ENCODE peak calls at places on chromosomes 2 and 18, in six cellular contexts. H, S, O, B, Y and K are unnamed samples.

GRCh38 chr18:80200932-80201672 is 46.2 kb downstream of the PARD6G start:
- DNase-seq in H (no peak), S (no peak), O (no peak), B (no peak), Y (no peak), K (no peak)

GRCh38 chr2:234494361-234495075 is 2.4 kb downstream of the ARL4C start:
- DNase-seq in H (peak; percentile 86), S (peak; percentile 66), O (peak; percentile 49), B (peak; percentile 56), Y (no peak), K (no peak)

GRCh38 chr2:157438907-157439791 is 4.7 kb downstream of the CYTIP start:
- DNase-seq in H (peak; percentile 72), S (no peak), O (peak; percentile 70), B (peak; percentile 44), Y (no peak), K (peak; percentile 40)

GRCh38 chr2:161992526-161992925 is 81.5 kb downstream of the DPP4 start:
- DNase-seq in H (no peak), S (no peak), O (no peak), B (no peak), Y (no peak), K (no peak)

GRCh38 chr2:118460425-118460824 is 372.2 kb downstream of the INSIG2 start:
- DNase-seq in H (no peak), S (no peak), O (no peak), B (no peak), Y (no peak), K (no peak)

GRCh38 chr2:238863231-238863630 is 15.3 kb downstream of the TWIST2 start:
- DNase-seq in H (no peak), S (no peak), O (no peak), B (peak; percentile 75), Y (no peak), K (no peak)

GRCh38 chr2:173355866-173356508 is 1.3 kb downstream of the CDCA7 start:
- DNase-seq in H (no peak), S (no peak), O (no peak), B (no peak), Y (no peak), K (no peak)

GRCh38 chr2:238717084-238717483 is 130.8 kb upstream of the TWIST2 start:
- DNase-seq in H (no peak), S (no peak), O (no peak), B (no peak), Y (peak; percentile 0), K (no peak)

GRCh38 chr18:79573921-79574491 is 105.6 kb upstream of the CTDP1 start:
- DNase-seq in H (no peak), S (no peak), O (no peak), B (no peak), Y (no peak), K (no peak)

GRCh38 chr18:32735781-32736180 is 37.0 kb downstream of the KLHL14 start:
- DNase-seq in H (no peak), S (peak; percentile 24), O (peak; percentile 0), B (peak; percentile 0), Y (no peak), K (peak; percentile 67)

GRCh38 chr2:20484810-20485611 is 38.1 kb downstream of the RHOB start:
- DNase-seq in H (no peak), S (no peak), O (no peak), B (no peak), Y (no peak), K (no peak)

GRCh38 chr2:39881494-39881893 is 102.4 kb upstream of the THUMPD2 start:
- DNase-seq in H (no peak), S (peak; percentile 40), O (no peak), B (no peak), Y (no peak), K (no peak)

GRCh38 chr2:26721267-26722032 is 28.9 kb downstream of the KCNK3 start:
- DNase-seq in H (peak; percentile 35), S (no peak), O (peak; percentile 24), B (no peak), Y (no peak), K (no peak)

GRCh38 chr18:25896178-25896780 is 194.1 kb downstream of the SS18 start:
- DNase-seq in H (peak; percentile 61), S (peak; percentile 58), O (peak; percentile 68), B (peak; percentile 61), Y (peak; percentile 50), K (peak; percentile 1)

GRCh38 chr18:50306944-50307343 is 19.5 kb upstream of the CXXC1 start:
- DNase-seq in H (peak; percentile 90), S (peak; percentile 16), O (peak; percentile 98), B (peak; percentile 58), Y (no peak), K (no peak)

GRCh38 chr2:140791802-140792201 is 1339.0 kb downstream of the LRP1B start:
- DNase-seq in H (no peak), S (no peak), O (no peak), B (no peak), Y (no peak), K (no peak)

GRCh38 chr18:41545091-41545888 is 409.7 kb upstream of the PIK3C3 start:
- DNase-seq in H (no peak), S (no peak), O (no peak), B (no peak), Y (no peak), K (no peak)

GRCh38 chr2:225100856-225101294 is 58.6 kb upstream of the DOCK10 start:
- DNase-seq in H (peak; percentile 94), S (peak; percentile 97), O (peak; percentile 79), B (peak; percentile 95), Y (no peak), K (peak; percentile 68)

GRCh38 chr2:234491281-234491680 is 5.6 kb downstream of the ARL4C start:
- DNase-seq in H (no peak), S (no peak), O (no peak), B (peak; percentile 26), Y (no peak), K (no peak)

GRCh38 chr2:59754336-59754735 is 799.1 kb downstream of the BCL11A start:
- DNase-seq in H (no peak), S (no peak), O (no peak), B (no peak), Y (no peak), K (no peak)

GRCh38 chr2:195270466-195270865 is 386.6 kb upstream of the SLC39A10 start:
- DNase-seq in H (no peak), S (no peak), O (no peak), B (no peak), Y (no peak), K (no peak)

GRCh38 chr2:237214281-237214680 is 128.6 kb downstream of the COPS8 start:
- DNase-seq in H (no peak), S (peak; percentile 44), O (no peak), B (peak; percentile 84), Y (no peak), K (no peak)

GRCh38 chr18:22193466-22193865 is 24.1 kb downstream of the GATA6 start:
- DNase-seq in H (peak; percentile 70), S (no peak), O (peak; percentile 82), B (no peak), Y (no peak), K (no peak)

GRCh38 chr2:21044694-21045371 is 960 bp upstream of the APOB start:
- DNase-seq in H (no peak), S (no peak), O (no peak), B (no peak), Y (no peak), K (no peak)

GRCh38 chr2:124027182-124027581 is 2.1 kb downstream of the CNTNAP5 start:
- DNase-seq in H (peak; percentile 53), S (peak; percentile 30), O (peak; percentile 80), B (peak; percentile 12), Y (peak; percentile 7), K (peak; percentile 23)
- H3K4me3 ChIP-seq in H (no peak overlapping the region), S (no peak overlapping the region), O (no peak overlapping the region), B (no peak overlapping the region), Y (no peak overlapping the region), K (no peak overlapping the region)

DNA sequence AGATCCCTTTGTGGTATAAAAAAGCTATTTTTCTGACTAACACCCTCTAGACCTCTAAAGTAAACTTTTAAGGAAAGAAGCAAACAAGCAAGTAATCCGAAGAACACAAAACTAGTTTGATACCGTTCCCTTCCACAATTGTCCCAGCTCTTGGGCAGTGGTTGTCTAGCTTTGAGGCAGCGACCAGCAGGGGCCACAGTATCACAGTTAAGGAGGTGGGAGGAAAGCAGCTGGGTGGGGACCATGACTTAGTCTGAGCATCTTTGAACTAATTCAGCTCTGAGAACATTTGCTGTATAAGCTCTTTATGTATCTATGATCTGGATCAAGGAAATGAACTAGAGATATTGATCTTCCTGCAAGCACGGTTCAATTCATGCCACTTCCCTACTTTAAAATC is 51.0 kb downstream of the SF3B1 start:
- DNase-seq in H (no peak), S (no peak), O (no peak), B (no peak), Y (no peak), K (no peak)
- TF ChIP-seq CTCF in H (no peak), S (no peak), O (no peak), B (no peak), Y (no peak), K (peak; percentile 6)

GRCh38 chr2:188975497-188976102 is 1.4 kb downstream of the COL3A1 start:
- DNase-seq in H (peak; percentile 98), S (peak; percentile 93), O (peak; percentile 98), B (peak; percentile 97), Y (peak; percentile 75), K (no peak)
- H3K4me3 ChIP-seq in H (peak overlapping the region; percentile 86), S (peak overlapping the region; percentile 62), O (peak overlapping the region; percentile 8), B (peak overlapping the region; percentile 80), Y (peak overlapping the region; percentile 42), K (no peak overlapping the region)

DNA sequence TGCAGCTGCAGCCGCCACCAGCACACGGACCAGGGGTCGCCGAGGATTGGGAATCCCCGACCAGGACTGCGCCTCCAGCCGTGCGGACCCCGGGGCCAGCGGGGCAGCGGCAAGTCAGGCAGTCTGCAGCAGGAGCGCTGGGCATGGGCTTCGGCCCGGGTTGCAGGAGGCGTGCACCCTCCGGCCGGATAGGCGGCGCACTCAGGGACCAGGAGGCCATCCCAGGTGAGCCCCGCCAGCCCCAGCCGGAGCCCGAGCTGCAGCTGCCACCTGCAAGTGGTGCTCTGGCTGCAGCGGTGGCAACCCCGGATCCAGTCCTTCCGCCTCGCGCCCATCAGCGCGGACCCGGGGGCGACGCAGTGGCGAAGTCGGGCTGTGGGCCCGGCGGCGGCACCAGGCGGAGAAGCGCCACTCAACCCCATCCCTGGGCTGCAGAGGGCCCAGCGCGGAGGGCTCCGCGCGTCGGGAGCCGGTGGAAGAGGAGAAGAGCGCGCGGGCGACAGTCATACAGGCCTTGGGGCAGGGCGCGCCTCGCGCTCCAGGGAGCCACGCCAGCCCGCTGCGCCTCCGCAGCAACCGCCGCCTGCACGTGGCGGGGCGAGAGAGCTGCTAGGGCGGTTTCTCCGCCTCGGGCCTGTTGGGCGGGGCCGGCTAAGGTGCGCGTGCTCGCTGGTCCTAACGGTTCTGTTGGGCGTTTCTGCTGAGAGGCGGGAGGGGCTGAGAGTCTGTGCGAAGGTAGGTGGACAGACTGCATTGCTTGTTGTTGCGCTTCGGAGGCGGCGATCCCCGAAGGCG is 73.9 kb downstream of the RPIA start:
- DNase-seq in H (peak; percentile 14), S (peak; percentile 4), O (peak; percentile 30), B (peak; percentile 6), Y (no peak), K (no peak)
- TF ChIP-seq CTCF in H (no peak), S (no peak), O (no peak), B (no peak), Y (no peak), K (no peak)

GRCh38 chr18:49072940-49073339 is 122.2 kb upstream of the SMAD7 start:
- DNase-seq in H (peak; percentile 46), S (peak; percentile 38), O (no peak), B (no peak), Y (no peak), K (no peak)
- H3K4me3 ChIP-seq in H (peak overlapping the region; percentile 45), S (no peak overlapping the region), O (no peak overlapping the region), B (peak overlapping the region; percentile 34), Y (no peak overlapping the region), K (no peak overlapping the region)